ENCODE peak calls at places on chromosomes 1 and 21, in seven cellular contexts. Q is stomach, F is endothelial cell of umbilical vein, K is Panc1, X is SK-N-SH, O is transverse colon, W is HCT116. S is an unnamed sample.

GRCh38 chr1:9448132-9449105 is 90.8 kb upstream of the SLC25A33 start:
- DNase-seq in Q (no peak), F (peak; percentile 36), K (no peak), X (peak; percentile 35), O (no peak), W (no peak), S (no peak)

GRCh38 chr1:182315157-182315556 is 76.4 kb downstream of the GLUL start:
- DNase-seq in Q (peak; percentile 45), F (no peak), K (no peak), X (no peak), O (peak; percentile 65), W (no peak), S (no peak)

GRCh38 chr1:160834945-160835565 is 27.6 kb downstream of the CD244 start:
- DNase-seq in Q (no peak), F (peak; percentile 36), K (no peak), X (peak; percentile 23), O (peak; percentile 28), W (peak; percentile 22), S (no peak)

GRCh38 chr1:9996624-9997582 is at the start of gene RBP7:
- DNase-seq in Q (peak; percentile 26), F (no peak), K (no peak), X (peak; percentile 75), O (peak; percentile 10), W (no peak), S (no peak)

GRCh38 chr1:199682081-199682480 is 345.4 kb upstream of the NR5A2 start:
- DNase-seq in Q (no peak), F (no peak), K (no peak), X (no peak), O (no peak), W (no peak), S (no peak)

GRCh38 chr1:17161926-17162800 is 42.8 kb upstream of the PADI1 start:
- DNase-seq in Q (no peak), F (no peak), K (no peak), X (no peak), O (no peak), W (no peak), S (peak; percentile 91)

GRCh38 chr1:225691377-225691776 is 38.5 kb upstream of the ENAH start:
- DNase-seq in Q (no peak), F (no peak), K (no peak), X (no peak), O (no peak), W (no peak), S (no peak)

GRCh38 chr1:54679706-54680105 is 36.0 kb upstream of the TTC4 start:
- DNase-seq in Q (no peak), F (no peak), K (no peak), X (no peak), O (no peak), W (no peak), S (no peak)

GRCh38 chr1:159338018-159338417 is 35.9 kb downstream of the FCER1A start:
- DNase-seq in Q (no peak), F (no peak), K (no peak), X (no peak), O (no peak), W (no peak), S (no peak)

GRCh38 chr1:107964397-107965111 is 426 bp downstream of the VAV3 start:
- DNase-seq in Q (peak; percentile 37), F (peak; percentile 7), K (no peak), X (peak; percentile 7), O (peak; percentile 18), W (no peak), S (no peak)

GRCh38 chr1:2944705-2945104 is 76.6 kb upstream of the ACTRT2 start:
- DNase-seq in Q (no peak), F (no peak), K (no peak), X (no peak), O (no peak), W (no peak), S (no peak)

GRCh38 chr1:163381487-163382184 is 59.9 kb downstream of the NUF2 start:
- DNase-seq in Q (no peak), F (no peak), K (no peak), X (no peak), O (no peak), W (no peak), S (no peak)

GRCh38 chr1:67162954-67163353 is 3.3 kb upstream of the IL23R start:
- DNase-seq in Q (no peak), F (peak; percentile 11), K (peak; percentile 74), X (no peak), O (no peak), W (peak; percentile 61), S (no peak)

GRCh38 chr1:56375184-56375837 is 204.1 kb downstream of the PLPP3 start:
- DNase-seq in Q (no peak), F (no peak), K (no peak), X (no peak), O (no peak), W (no peak), S (no peak)

GRCh38 chr21:18443085-18443484 is 39.5 kb upstream of the TMPRSS15 start:
- DNase-seq in Q (no peak), F (no peak), K (no peak), X (no peak), O (no peak), W (no peak), S (no peak)

GRCh38 chr21:18244721-18245486 is at the start of gene CHODL:
- DNase-seq in Q (no peak), F (no peak), K (no peak), X (peak; percentile 11), O (no peak), W (no peak), S (no peak)

GRCh38 chr1:195714248-195714647 is 894.0 kb downstream of the KCNT2 start:
- DNase-seq in Q (no peak), F (no peak), K (no peak), X (no peak), O (no peak), W (no peak), S (no peak)

GRCh38 chr1:5611855-5612254 is 380.4 kb downstream of the NPHP4 start:
- DNase-seq in Q (no peak), F (no peak), K (no peak), X (no peak), O (no peak), W (peak; percentile 78), S (no peak)

GRCh38 chr1:217311766-217312165 is 319.1 kb downstream of the GPATCH2 start:
- DNase-seq in Q (no peak), F (no peak), K (no peak), X (peak; percentile 9), O (no peak), W (no peak), S (no peak)

GRCh38 chr1:178028973-178029481 is 59.2 kb upstream of the SEC16B start:
- DNase-seq in Q (no peak), F (no peak), K (no peak), X (no peak), O (no peak), W (no peak), S (no peak)

GRCh38 chr1:178034676-178035075 is 59.2 kb upstream of the RASAL2 start:
- DNase-seq in Q (no peak), F (no peak), K (no peak), X (no peak), O (no peak), W (no peak), S (no peak)

GRCh38 chr1:178033019-178033418 is 60.9 kb upstream of the RASAL2 start:
- DNase-seq in Q (no peak), F (no peak), K (no peak), X (no peak), O (no peak), W (no peak), S (no peak)

GRCh38 chr1:178030452-178030851 is 60.6 kb upstream of the SEC16B start:
- DNase-seq in Q (no peak), F (no peak), K (no peak), X (no peak), O (no peak), W (no peak), S (no peak)

GRCh38 chr1:178031856-178032320 is 62.0 kb upstream of the RASAL2 start:
- DNase-seq in Q (peak; percentile 92), F (peak; percentile 84), K (no peak), X (peak; percentile 81), O (peak; percentile 90), W (peak; percentile 66), S (no peak)
- TF ChIP-seq CTCF in Q (peak; percentile 71), F (peak; percentile 84), K (peak; percentile 91), X (peak; percentile 90), O (peak; percentile 82), W (peak; percentile 93), S (peak; percentile 66)

DNA sequence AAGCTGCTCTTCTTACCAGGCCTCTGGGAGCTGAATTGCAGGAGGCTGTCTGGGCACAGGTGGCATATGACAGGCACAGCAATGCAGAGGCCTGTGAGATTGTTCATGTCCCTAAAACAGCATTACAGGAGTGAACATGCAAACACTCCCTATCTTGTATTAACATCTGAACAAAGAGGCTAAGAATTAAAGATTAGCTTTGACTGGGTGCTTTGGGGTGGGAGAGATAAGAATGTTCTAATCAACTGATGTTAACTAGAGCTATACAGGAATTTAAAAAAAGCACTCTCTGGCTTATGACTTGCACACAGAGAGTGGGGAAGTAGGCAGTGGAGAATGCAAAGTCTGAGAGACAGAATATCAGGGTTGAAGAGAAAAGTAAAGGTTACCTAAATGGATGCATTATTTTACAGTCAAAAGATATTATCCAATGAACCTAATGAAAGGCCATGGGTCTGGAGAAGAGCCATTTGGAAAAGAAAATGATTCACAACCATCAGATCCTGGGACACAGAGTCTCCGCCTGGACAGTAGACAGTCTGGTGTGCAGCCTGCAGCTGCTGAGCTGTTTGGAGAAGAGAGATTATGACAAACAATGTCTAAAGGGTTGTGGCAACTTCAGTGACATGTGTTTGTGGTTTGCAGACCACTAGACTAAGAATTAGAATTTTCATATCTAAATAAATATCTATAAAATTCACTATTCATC is 20.2 kb downstream of the DPT start:
- DNase-seq in Q (no peak), F (no peak), K (no peak), X (peak; percentile 36), O (no peak), W (no peak), S (no peak)
- TF ChIP-seq POLR2AphosphoS5 in Q (no peak), F (no peak), K (no peak), X (peak; percentile 65), O (no peak), W (no peak), S (no peak)

GRCh38 chr21:43646550-43647260 is 12.6 kb downstream of the HSF2BP start:
- DNase-seq in Q (peak; percentile 94), F (peak; percentile 89), K (peak; percentile 84), X (peak; percentile 89), O (peak; percentile 94), W (peak; percentile 88), S (no peak)
- H3K4me3 ChIP-seq in Q (no peak overlapping the region), F (no peak overlapping the region), K (no peak overlapping the region), X (no peak overlapping the region), O (no peak overlapping the region), W (no peak overlapping the region), S (peak overlapping the region; percentile 13)

DNA sequence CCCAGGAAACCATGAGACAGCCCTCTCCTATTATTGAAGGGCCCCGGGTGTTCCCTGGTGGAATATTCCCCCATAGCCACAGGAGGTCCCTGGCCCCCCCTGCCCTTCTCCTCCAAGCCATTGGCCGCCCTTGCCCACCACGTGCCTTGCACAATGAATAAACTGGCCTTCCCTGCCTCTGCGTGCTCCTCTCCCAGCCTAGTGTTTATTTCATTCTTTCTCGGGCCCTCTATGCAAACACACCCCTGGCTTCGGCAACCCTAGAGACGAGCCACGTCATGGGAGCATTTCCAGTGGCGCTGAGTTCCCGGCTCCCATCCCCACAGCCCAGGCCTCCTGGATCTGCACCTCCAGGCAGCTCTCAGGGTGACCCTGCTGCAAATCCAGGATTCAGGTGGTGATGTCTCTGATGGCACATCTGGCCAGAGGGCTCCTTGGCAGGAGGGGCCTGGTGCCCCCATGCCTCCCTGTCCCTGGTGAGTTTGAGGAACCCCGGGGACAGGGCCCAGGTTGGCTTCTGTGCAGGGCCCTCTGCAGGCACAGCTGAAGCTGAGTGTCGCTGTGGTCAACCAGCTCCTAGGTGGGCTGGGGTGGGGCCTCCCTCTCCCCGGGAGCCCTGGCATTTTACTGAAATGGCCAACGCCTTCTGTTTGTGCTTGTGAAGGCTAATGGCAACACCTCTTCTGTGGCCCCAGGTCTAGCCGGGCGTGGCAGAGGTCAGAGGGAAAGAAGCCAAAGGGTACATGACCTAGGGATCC is 6.2 kb downstream of the KRTAP10-12 start:
- DNase-seq in Q (no peak), F (no peak), K (no peak), X (peak; percentile 18), O (no peak), W (no peak), S (peak; percentile 79)
- TF ChIP-seq CTCF in Q (no peak), F (no peak), K (no peak), X (no peak), O (no peak), W (no peak), S (no peak)

S was measured in vagina.